ENCODE peak calls at places on chromosomes 1 and 21, in nine cellular contexts. O, Z, M, S, X, Y, D, T and I are unnamed samples.

GRCh38 chr1:234958066-234958701 is 170.5 kb downstream of the TOMM20 start:
- DNase-seq in O (no peak), Z (no peak), M (no peak), S (no peak), X (peak), Y (no peak), D (no peak), T (peak), I (no peak)

GRCh38 chr1:107140703-107141490 is at the start of gene NTNG1:
- DNase-seq in O (no peak), Z (no peak), M (no peak), S (no peak), X (no peak), Y (no peak), D (no peak), T (no peak), I (no peak)

GRCh38 chr1:51738681-51739080 is 121.8 kb downstream of the OSBPL9 start:
- DNase-seq in O (no peak), Z (no peak), M (no peak), S (no peak), X (no peak), Y (no peak), D (no peak), T (no peak), I (no peak)

GRCh38 chr1:232965124-232965911 is 14.9 kb downstream of the NTPCR start:
- DNase-seq in O (no peak), Z (no peak), M (no peak), S (no peak), X (no peak), Y (no peak), D (no peak), T (no peak), I (no peak)

GRCh38 chr1:23424171-23424959 is at the start of gene TCEA3:
- DNase-seq in O (peak), Z (no peak), M (peak), S (peak), X (no peak), Y (no peak), D (no peak), T (no peak), I (peak)

GRCh38 chr1:225474986-225475820 is 47.4 kb upstream of the LBR start:
- DNase-seq in O (peak), Z (peak), M (peak), S (peak), X (peak), Y (no peak), D (peak), T (peak), I (peak)

GRCh38 chr21:45269861-45270260 is 17.8 kb downstream of the POFUT2 start:
- DNase-seq in O (peak), Z (no peak), M (peak), S (peak), X (peak), Y (no peak), D (no peak), T (no peak), I (peak)

GRCh38 chr1:212979340-212980122 is 29.2 kb downstream of the VASH2 start:
- DNase-seq in O (no peak), Z (no peak), M (no peak), S (no peak), X (no peak), Y (peak), D (no peak), T (no peak), I (no peak)

GRCh38 chr1:84689514-84690396 is 506 bp downstream of the SSX2IP start:
- DNase-seq in O (peak), Z (peak), M (peak), S (no peak), X (peak), Y (no peak), D (peak), T (peak), I (peak)

GRCh38 chr1:62637392-62638105 is 40.2 kb downstream of the ANGPTL3 start:
- DNase-seq in O (no peak), Z (no peak), M (no peak), S (no peak), X (no peak), Y (no peak), D (peak), T (peak), I (no peak)

GRCh38 chr21:30315701-30316100 is 4.4 kb downstream of the KRTAP26-1 start:
- DNase-seq in O (no peak), Z (no peak), M (no peak), S (no peak), X (no peak), Y (no peak), D (no peak), T (no peak), I (no peak)

GRCh38 chr1:203906932-203907331 is 45.5 kb downstream of the SNRPE start:
- DNase-seq in O (no peak), Z (no peak), M (no peak), S (no peak), X (no peak), Y (no peak), D (no peak), T (peak), I (no peak)
- TF ChIP-seq EP300 in O (no peak), Z (no peak), M (no peak), S (no peak), X (no peak), Y (no peak), D (no peak), T (peak), I (no peak)

GRCh38 chr1:206472454-206472853 is 2.2 kb downstream of the IKBKE start:
- DNase-seq in O (no peak), Z (no peak), M (peak), S (peak), X (no peak), Y (no peak), D (peak), T (no peak), I (no peak)
- H3K27ac ChIP-seq in O (peak), Z (no peak), M (no peak), S (no peak), X (no peak), Y (peak), D (no peak), T (no peak), I (no peak)

DNA sequence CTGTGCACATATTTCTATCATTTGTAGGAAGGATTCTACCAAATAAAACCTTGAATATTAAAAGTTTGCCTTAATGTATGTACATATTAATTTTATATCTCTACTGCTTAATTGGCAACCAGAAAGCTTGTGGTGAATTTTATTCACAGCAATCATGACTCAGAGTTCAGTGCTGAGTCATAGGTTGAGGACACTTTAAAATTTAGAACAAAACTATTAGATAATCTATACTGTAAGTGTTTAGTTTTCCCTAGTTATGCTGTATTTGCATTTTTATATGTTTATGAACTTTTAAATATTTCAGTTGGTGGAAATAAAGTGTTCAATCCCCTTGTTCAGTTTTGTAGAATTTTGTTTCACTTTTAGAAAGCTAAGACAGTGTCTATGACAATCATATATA is 841.5 kb downstream of the KCNT2 start:
- DNase-seq in O (no peak), Z (no peak), M (no peak), S (no peak), X (no peak), Y (no peak), D (peak), T (no peak), I (no peak)
- TF ChIP-seq CTCF in O (no peak), Z (no peak), M (no peak), S (no peak), X (no peak), Y (no peak), D (no peak), T (no peak), I (no peak)

GRCh38 chr1:40635763-40636500 is 29.6 kb downstream of the RIMS3 start:
- DNase-seq in O (no peak), Z (no peak), M (no peak), S (no peak), X (no peak), Y (no peak), D (no peak), T (no peak), I (peak)

GRCh38 chr1:40637617-40638016 is 27.9 kb downstream of the RIMS3 start:
- DNase-seq in O (no peak), Z (no peak), M (no peak), S (no peak), X (no peak), Y (no peak), D (no peak), T (no peak), I (peak)

GRCh38 chr1:40640314-40641076 is 25.0 kb downstream of the RIMS3 start:
- DNase-seq in O (no peak), Z (no peak), M (no peak), S (no peak), X (no peak), Y (no peak), D (no peak), T (no peak), I (no peak)

GRCh38 chr1:40636777-40637176 is 28.7 kb downstream of the RIMS3 start:
- DNase-seq in O (no peak), Z (no peak), M (no peak), S (no peak), X (no peak), Y (no peak), D (no peak), T (no peak), I (peak)

DNA sequence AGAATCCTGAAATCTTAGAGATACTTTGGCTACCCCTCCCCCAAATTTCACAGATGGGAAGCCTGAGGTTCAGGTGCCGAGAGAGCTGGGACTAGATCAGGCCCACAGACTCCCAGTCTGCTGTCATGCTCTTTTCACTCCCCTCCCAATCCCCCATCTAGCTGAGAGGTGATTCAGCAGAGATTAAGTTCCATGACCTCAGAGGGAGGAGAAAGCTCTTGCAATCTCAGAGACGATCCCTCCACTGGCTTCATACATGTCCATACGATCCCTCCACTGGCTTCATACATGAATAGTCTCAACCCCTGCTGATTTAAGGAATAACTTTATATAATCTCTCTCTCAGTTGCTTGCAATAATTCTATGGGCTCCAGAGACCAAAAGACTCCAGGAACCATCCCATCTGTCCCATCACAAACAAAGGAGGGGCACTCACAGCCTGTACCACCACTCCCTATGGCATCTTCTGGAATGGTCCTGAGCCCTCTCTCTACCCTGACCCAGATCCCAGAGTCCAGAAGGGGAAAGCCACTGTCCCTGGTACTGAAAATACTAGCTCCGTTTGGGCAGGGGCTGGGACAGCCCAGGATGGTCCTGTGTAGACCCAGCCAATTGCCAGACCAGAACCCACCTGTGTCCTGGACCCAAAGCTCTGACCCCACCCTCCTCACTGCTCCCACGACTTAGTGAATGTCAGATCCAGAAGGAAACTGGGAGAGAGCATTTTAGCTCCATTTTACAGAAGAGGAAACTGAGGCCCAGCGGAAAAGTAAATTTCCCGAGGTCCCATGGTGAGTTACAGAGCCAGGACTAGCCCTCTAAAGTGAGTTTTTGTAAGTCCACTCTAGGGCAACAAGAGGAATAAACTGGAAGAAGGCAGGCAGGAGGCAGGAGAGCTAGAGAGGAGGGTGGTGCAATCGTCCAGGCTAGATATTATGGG is 27.1 kb downstream of the RIMS3 start:
- DNase-seq in O (no peak), Z (no peak), M (no peak), S (no peak), X (no peak), Y (no peak), D (peak), T (no peak), I (peak)
- TF ChIP-seq EP300 in O (no peak), Z (no peak), M (no peak), S (no peak), X (no peak), Y (no peak), D (peak), T (no peak), I (no peak)